ENCODE peak calls at places on chromosomes 16 and 17, in seven cellular contexts. A is BE2C; B is tibial nerve; T is lung; O is adipocyte; I is A172; W is stimulated activated CD8-positive, alpha-beta memory T cell treated with anti-CD3 and anti-CD28 coated beads, Interleukin-7, amount 100 ng/mL, for 1 hour. N is an unnamed sample.

GRCh38 chr16:86752582-86753175 is 174.3 kb downstream of the FOXL1 start:
- DNase-seq in O (no peak), B (no peak), W (no peak), A (no peak), T (no peak), I (no peak), N (no peak)

GRCh38 chr17:65855675-65856074 is 294.2 kb upstream of the AXIN2 start:
- DNase-seq in I (no peak), O (no peak), B (no peak), W (no peak), T (no peak), A (no peak), N (no peak)

GRCh38 chr16:68079616-68080344 is 5.4 kb upstream of the NFATC3 start:
- DNase-seq in T (peak), I (no peak), B (peak), O (no peak), A (no peak), W (peak), N (peak)

GRCh38 chr16:26701243-26701886 is 365.4 kb upstream of the C16orf82 start:
- DNase-seq in O (no peak), I (no peak), T (no peak), W (no peak), B (no peak), A (no peak), N (no peak)

GRCh38 chr17:49224198-49224996 is 6.2 kb downstream of the PHOSPHO1 start:
- DNase-seq in W (no peak), A (no peak), O (no peak), I (no peak), B (no peak), T (no peak), N (peak)

GRCh38 chr17:50028207-50029120 is 27.4 kb upstream of the ITGA3 start:
- DNase-seq in B (no peak), A (no peak), I (peak), T (peak), O (peak), W (no peak), N (no peak)

GRCh38 chr17:42562845-42563509 is 1.0 kb downstream of the COASY start:
- DNase-seq in O (no peak), A (peak), I (no peak), W (no peak), T (no peak), B (no peak), N (no peak)

GRCh38 chr17:17342242-17342945 is 39.2 kb downstream of the NT5M start:
- DNase-seq in A (no peak), T (no peak), O (no peak), W (no peak), I (no peak), B (no peak), N (no peak)

GRCh38 chr17:76554131-76554530 is 14.3 kb downstream of the PRCD start:
- DNase-seq in W (no peak), A (no peak), T (no peak), B (no peak), O (no peak), I (no peak), N (no peak)

GRCh38 chr16:89586218-89586617 is 10.7 kb downstream of the CPNE7 start:
- DNase-seq in B (no peak), T (no peak), O (no peak), W (no peak), A (no peak), I (no peak), N (no peak)

GRCh38 chr17:79629548-79630049 is 18.7 kb upstream of the RBFOX3 start:
- DNase-seq in I (peak), O (no peak), A (no peak), W (no peak), B (no peak), T (no peak), N (no peak)

GRCh38 chr16:66565051-66565450 is 1.2 kb upstream of the CMTM1 start:
- DNase-seq in T (no peak), B (no peak), I (no peak), A (no peak), O (no peak), W (no peak), N (no peak)

GRCh38 chr16:80804451-80805383 is at the start of gene CDYL2:
- DNase-seq in B (no peak), A (peak), W (no peak), I (no peak), T (peak), O (peak), N (peak)

GRCh38 chr17:8222380-8222629 is 11.9 kb upstream of the AURKB start:
- DNase-seq in I (no peak), W (no peak), A (no peak), T (no peak), B (no peak), O (no peak), N (peak)

GRCh38 chr17:4607773-4608187 is 23.5 kb downstream of the SMTNL2 start:
- DNase-seq in A (no peak), I (no peak), T (peak), O (peak), W (no peak), B (peak), N (no peak)

GRCh38 chr17:70208825-70209555 is 39.7 kb downstream of the KCNJ2 start:
- DNase-seq in I (no peak), B (no peak), O (no peak), W (no peak), T (no peak), A (no peak), N (no peak)

GRCh38 chr16:13289515-13289914 is 388.1 kb downstream of the SHISA9 start:
- DNase-seq in B (no peak), T (no peak), A (no peak), I (no peak), O (no peak), W (no peak), N (no peak)

GRCh38 chr17:45029758-45030423 is 21.5 kb downstream of the DCAKD start:
- DNase-seq in B (no peak), A (no peak), W (no peak), O (no peak), T (no peak), I (no peak), N (no peak)

GRCh38 chr16:63982156-63982555 is 1139.7 kb downstream of the CDH11 start:
- DNase-seq in W (no peak), A (no peak), I (no peak), O (no peak), B (no peak), T (no peak), N (no peak)

GRCh38 chr16:1749152-1750117 is 21.9 kb downstream of the NME3 start:
- DNase-seq in A (no peak), W (no peak), I (no peak), O (peak), B (no peak), T (no peak), N (no peak)

GRCh38 chr17:5418858-5419355 is 555 bp downstream of the NUP88 start:
- DNase-seq in B (peak), I (peak), A (peak), O (peak), T (peak), W (peak), N (peak)

GRCh38 chr17:76983431-76983830 is 115.2 kb downstream of the MGAT5B start:
- DNase-seq in O (no peak), I (no peak), W (no peak), B (no peak), A (no peak), T (no peak), N (no peak)

GRCh38 chr17:41870627-41871026 is 5.4 kb upstream of the KLHL11 start:
- DNase-seq in B (no peak), W (no peak), I (peak), T (no peak), A (peak), O (no peak), N (no peak)

GRCh38 chr16:64196444-64196843 is 925.4 kb downstream of the CDH11 start:
- DNase-seq in W (no peak), O (peak), T (no peak), I (no peak), A (no peak), B (no peak), N (no peak)

GRCh38 chr17:79658811-79659207 is 48.0 kb upstream of the RBFOX3 start:
- DNase-seq in O (peak), T (no peak), B (no peak), W (no peak), A (peak), I (peak), N (peak)

GRCh38 chr17:80474231-80474932 is 2.0 kb downstream of the NPTX1 start:
- DNase-seq in I (peak), A (no peak), O (peak), T (no peak), W (no peak), B (no peak), N (no peak)

GRCh38 chr17:2468270-2468669 is 43.4 kb downstream of the METTL16 start:
- DNase-seq in A (no peak), W (no peak), O (no peak), B (no peak), T (no peak), I (no peak), N (no peak)

GRCh38 chr17:1959871-1960569 is 65.1 kb downstream of the RTN4RL1 start:
- DNase-seq in B (peak), T (no peak), A (no peak), O (peak), W (no peak), I (no peak), N (no peak)

GRCh38 chr16:49026566-49026965 is 255.1 kb downstream of the CBLN1 start:
- DNase-seq in O (no peak), I (no peak), W (no peak), A (no peak), B (no peak), T (no peak), N (no peak)

GRCh38 chr17:17416007-17416399 is 60.8 kb upstream of the MED9 start:
- DNase-seq in I (peak), W (no peak), B (no peak), O (peak), A (peak), T (no peak), N (no peak)

GRCh38 chr17:9575381-9576072 is at the start of gene STX8:
- DNase-seq in B (peak), T (peak), O (peak), I (peak), A (peak), W (peak), N (peak)

GRCh38 chr16:24967074-24967473 is 48.1 kb downstream of the ARHGAP17 start:
- DNase-seq in T (no peak), W (no peak), O (no peak), B (no peak), A (no peak), I (no peak), N (no peak)